ENCODE peak calls at places on chromosomes 12 and 14, in five cellular contexts. A is H9, C is neural progenitor cell, H is fibroblast of lung, K is endodermal cell. S is an unnamed sample.

GRCh38 chr12:34218193-34219045 is 196.1 kb downstream of the ALG10 start:
- DNase-seq in H (peak; percentile 48), K (peak; percentile 85), A (peak; percentile 51), C (peak; percentile 65), S (peak; percentile 61)

GRCh38 chr14:100618763-100619320 is 31.6 kb upstream of the BEGAIN start:
- DNase-seq in C (no peak), H (no peak), K (no peak), A (no peak), S (peak; percentile 16)

GRCh38 chr12:133120385-133121191 is 9.5 kb downstream of the ZNF891 start:
- DNase-seq in H (peak; percentile 5), C (no peak), K (no peak), A (no peak), S (no peak)

GRCh38 chr12:3130053-3130805 is 53.0 kb downstream of the TSPAN9 start:
- DNase-seq in K (no peak), C (no peak), H (peak; percentile 14), A (no peak), S (no peak)

GRCh38 chr14:85402546-85403162 is 127.3 kb upstream of the FLRT2 start:
- DNase-seq in K (no peak), A (no peak), H (no peak), C (no peak), S (no peak)

GRCh38 chr14:105065280-105066228 is at the start of gene GPR132:
- DNase-seq in K (peak; percentile 53), C (no peak), A (peak; percentile 28), H (no peak), S (peak; percentile 46)

GRCh38 chr12:128829870-128830504 is 6.2 kb upstream of the SLC15A4 start:
- DNase-seq in H (no peak), K (no peak), A (no peak), C (no peak), S (no peak)

GRCh38 chr12:62370189-62370588 is 96.4 kb upstream of the MON2 start:
- DNase-seq in K (no peak), C (no peak), A (no peak), H (no peak), S (no peak)

GRCh38 chr12:9260931-9261330 is 52.7 kb upstream of the PZP start:
- DNase-seq in C (no peak), K (no peak), H (peak; percentile 36), A (no peak), S (no peak)

GRCh38 chr14:68140111-68140741 is 320.6 kb downstream of the RAD51B start:
- DNase-seq in A (no peak), H (peak; percentile 96), K (peak; percentile 50), C (peak; percentile 47), S (peak; percentile 74)

GRCh38 chr14:54902521-54903420 is at the start of gene GCH1:
- DNase-seq in A (peak; percentile 86), K (peak; percentile 95), H (peak; percentile 28), C (peak; percentile 91), S (peak; percentile 89)
- TF ChIP-seq CTCF in A (peak; percentile 66), K (peak; percentile 75), H (peak; percentile 5), C (peak; percentile 54), S (peak; percentile 41)

DNA sequence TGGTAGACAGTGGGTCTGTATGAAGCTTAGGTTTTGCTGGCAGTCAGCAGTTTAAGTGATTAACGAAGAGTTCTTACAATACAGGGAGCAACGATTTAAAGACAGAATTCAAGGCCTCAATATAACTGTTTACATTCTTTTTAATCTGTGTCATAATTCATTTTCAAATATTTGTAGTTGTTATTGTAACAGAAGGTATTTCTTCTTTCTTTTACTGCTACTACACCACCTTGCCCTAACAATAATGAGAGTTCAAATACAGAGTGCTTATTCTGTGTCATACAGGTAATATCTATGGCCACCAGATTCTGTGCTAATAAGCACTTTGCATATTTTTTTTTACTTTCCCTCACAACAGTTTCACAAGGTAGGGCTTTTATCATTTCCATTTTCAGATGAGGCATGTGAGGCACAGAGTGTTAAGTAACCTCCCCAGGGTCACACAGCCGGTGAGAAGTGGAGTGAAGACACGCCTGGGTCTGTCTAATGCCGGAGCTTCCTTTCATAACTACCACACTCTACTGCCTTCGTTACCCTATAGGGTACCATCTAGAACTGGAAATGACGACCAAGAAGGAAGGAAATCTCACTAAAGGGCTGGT is 81.9 kb downstream of the PELI2 start:
- DNase-seq in H (peak; percentile 38), A (no peak), K (no peak), C (no peak), S (no peak)
- H3K9ac ChIP-seq in H (no peak overlapping the region), A (no peak overlapping the region), K (no peak overlapping the region), C (no peak overlapping the region), S (no peak overlapping the region)

DNA sequence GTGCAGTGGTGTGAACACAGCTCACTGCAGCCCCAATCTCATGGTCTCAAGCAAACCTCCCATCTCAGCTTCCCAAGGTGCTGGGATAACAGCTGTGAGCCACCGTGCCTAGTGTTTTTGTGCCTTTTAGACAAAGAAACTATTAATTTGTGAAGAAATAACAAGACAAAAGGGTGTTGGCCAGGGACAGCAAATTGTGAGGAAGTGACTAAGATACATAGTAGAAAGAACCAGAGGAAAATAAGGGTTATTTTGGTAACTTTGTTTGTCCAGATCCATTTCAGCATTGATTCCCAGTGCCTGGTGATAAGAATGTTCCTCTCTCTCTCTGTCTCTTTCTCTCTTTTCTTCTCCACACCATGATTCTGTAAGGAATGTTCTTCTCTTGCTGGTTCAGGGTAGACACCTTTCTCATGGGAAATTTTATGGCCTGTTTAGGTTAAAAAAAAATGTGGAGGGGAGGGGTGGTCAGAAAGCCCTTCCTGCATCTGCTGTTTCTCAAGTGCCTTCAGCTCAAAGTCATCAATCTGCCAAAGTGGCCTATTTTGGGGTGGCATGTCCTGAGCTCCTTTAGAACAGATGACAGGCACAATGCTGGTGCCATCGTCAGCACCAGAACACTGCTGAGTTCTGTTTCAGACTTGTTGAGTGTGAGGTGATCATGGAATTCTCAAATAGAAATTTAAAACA is 184.4 kb upstream of the EEA1 start:
- DNase-seq in K (no peak), A (no peak), C (no peak), H (no peak), S (no peak)
- TF ChIP-seq CTCF in K (no peak), A (no peak), C (no peak), H (no peak), S (no peak)

DNA sequence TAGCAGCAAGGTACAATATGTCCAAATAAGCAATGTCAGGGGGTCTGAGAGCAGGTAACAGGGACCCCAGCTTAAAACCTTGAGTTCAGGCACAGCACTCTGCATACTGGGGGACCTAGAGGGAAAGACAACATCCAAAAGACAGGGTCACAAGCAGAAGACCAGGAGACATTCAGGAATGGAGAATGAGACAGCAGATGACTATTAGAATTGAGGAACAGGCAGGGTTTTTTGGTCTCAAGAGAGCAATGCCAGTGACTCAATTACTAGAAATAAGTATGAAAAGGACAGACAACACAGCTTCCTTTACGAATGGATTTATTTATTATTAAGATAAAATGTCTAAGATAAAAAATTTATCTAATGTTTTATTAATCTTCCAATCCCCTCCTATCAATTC is 223.0 kb downstream of the PTPRO start:
- DNase-seq in H (no peak), K (no peak), C (no peak), A (no peak), S (no peak)
- H3K9ac ChIP-seq in H (no peak overlapping the region), K (no peak overlapping the region), C (no peak overlapping the region), A (no peak overlapping the region), S (no peak overlapping the region)

GRCh38 chr12:6949063-6949594 is 2.0 kb upstream of the PTPN6 start:
- DNase-seq in C (no peak), K (no peak), A (no peak), H (no peak), S (no peak)
- TF ChIP-seq CTCF in C (no peak), K (peak; percentile 44), A (peak; percentile 21), H (no peak), S (no peak)

GRCh38 chr14:52922656-52923055 is 28.2 kb downstream of the FERMT2 start:
- DNase-seq in A (no peak), C (no peak), K (no peak), H (no peak), S (no peak)

GRCh38 chr14:52917732-52918131 is 33.1 kb downstream of the FERMT2 start:
- DNase-seq in K (no peak), A (no peak), C (no peak), H (peak; percentile 53), S (no peak)

GRCh38 chr14:52919971-52920370 is 30.9 kb downstream of the FERMT2 start:
- DNase-seq in K (no peak), C (no peak), H (peak; percentile 61), A (no peak), S (no peak)

GRCh38 chr14:52922059-52922458 is 28.8 kb downstream of the FERMT2 start:
- DNase-seq in C (no peak), H (no peak), A (no peak), K (peak; percentile 53), S (no peak)

GRCh38 chr14:52918486-52918885 is 32.4 kb downstream of the FERMT2 start:
- DNase-seq in K (no peak), H (peak; percentile 49), A (no peak), C (no peak), S (no peak)
- H3K9ac ChIP-seq in K (no peak overlapping the region), H (no peak overlapping the region), A (no peak overlapping the region), C (no peak overlapping the region), S (no peak overlapping the region)

GRCh38 chr12:67069451-67070306 is 199.5 kb upstream of the CAND1 start:
- DNase-seq in A (peak; percentile 82), H (no peak), C (peak; percentile 87), K (peak; percentile 93), S (peak; percentile 26)

GRCh38 chr12:67067453-67068203 is 201.5 kb upstream of the CAND1 start:
- DNase-seq in C (peak; percentile 20), H (no peak), A (peak; percentile 38), K (peak; percentile 70), S (no peak)

GRCh38 chr12:67070307-67070600 is 198.9 kb upstream of the CAND1 start:
- DNase-seq in C (no peak), A (no peak), K (no peak), H (no peak), S (no peak)

GRCh38 chr12:67068773-67069450 is 200.2 kb upstream of the CAND1 start:
- DNase-seq in K (peak; percentile 93), A (peak; percentile 74), C (peak; percentile 83), H (peak; percentile 15), S (peak; percentile 70)

GRCh38 chr12:67068204-67068731 is 200.9 kb upstream of the CAND1 start:
- DNase-seq in A (peak; percentile 71), K (peak; percentile 88), C (peak; percentile 74), H (no peak), S (peak; percentile 29)
- TF ChIP-seq CTCF in A (peak; percentile 42), K (peak; percentile 64), C (peak; percentile 51), H (no peak), S (no peak)